ENCODE peak calls at places on chromosomes 6 and 20, in four cellular contexts. V is astrocyte; N is body of pancreas; J is CD4-positive, CD25-positive, alpha-beta regulatory T cell. Z is an unnamed sample. For H3K4me1, the result is how much of the 10 kb centered on the place peaks cover.

GRCh38 chr20:46584508-46584907 is 34.1 kb upstream of the OCSTAMP start:
- DNase-seq in V (no peak), N (no peak), J (no peak), Z (no peak)

GRCh38 chr6:81929828-81930227 is 177.3 kb upstream of the TENT5A start:
- DNase-seq in V (peak), N (no peak), J (no peak), Z (no peak)

GRCh38 chr6:110492584-110492983 is 16.2 kb upstream of the SLC22A16 start:
- DNase-seq in V (peak), N (no peak), J (no peak), Z (no peak)

GRCh38 chr20:45783656-45784294 is 7.9 kb downstream of the WFDC3 start:
- DNase-seq in V (no peak), N (peak), J (no peak), Z (no peak)

GRCh38 chr6:109977791-109978173 is 329 bp upstream of the GPR6 start:
- DNase-seq in V (no peak), N (no peak), J (no peak), Z (no peak)

GRCh38 chr20:25054995-25055629 is 2.8 kb downstream of the ACSS1 start:
- DNase-seq in V (no peak), N (no peak), J (no peak), Z (peak)

GRCh38 chr6:82144852-82145332 is 102.7 kb downstream of the IBTK start:
- DNase-seq in V (peak), N (peak), J (no peak), Z (no peak)

GRCh38 chr6:21596379-21597242 is 3.1 kb downstream of the SOX4 start:
- DNase-seq in V (peak), N (peak), J (peak), Z (peak)

GRCh38 chr6:138509371-138509770 is 10.1 kb upstream of the NHSL1 start:
- DNase-seq in V (no peak), N (peak), J (peak), Z (peak)

GRCh38 chr6:29968130-29968529 is 25.8 kb downstream of the HLA-A start:
- DNase-seq in V (peak), N (peak), J (no peak), Z (no peak)

GRCh38 chr6:36695414-36695813 is 2.2 kb upstream of the RAB44 start:
- DNase-seq in V (no peak), N (no peak), J (no peak), Z (no peak)

GRCh38 chr6:111573892-111574800 is 31.5 kb downstream of the TRAF3IP2 start:
- DNase-seq in V (peak), N (no peak), J (no peak), Z (no peak)

GRCh38 chr6:110527516-110527915 is 51.1 kb upstream of the SLC22A16 start:
- DNase-seq in V (no peak), N (no peak), J (no peak), Z (no peak)

GRCh38 chr20:35601021-35601973 is 14.3 kb upstream of the SPAG4 start:
- DNase-seq in V (peak), N (peak), J (peak), Z (no peak)

GRCh38 chr6:87244380-87244779 is 78.0 kb upstream of the SMIM8 start:
- DNase-seq in V (no peak), N (no peak), J (no peak), Z (no peak)

GRCh38 chr6:136031982-136032381 is 180.5 kb downstream of the PDE7B start:
- DNase-seq in V (no peak), N (no peak), J (no peak), Z (peak)

GRCh38 chr6:19831358-19831757 is 5.8 kb upstream of the ID4 start:
- DNase-seq in V (no peak), N (no peak), J (no peak), Z (no peak)

GRCh38 chr20:40513010-40513409 is 176.0 kb downstream of the MAFB start:
- DNase-seq in V (peak), N (no peak), J (no peak), Z (no peak)

GRCh38 chr6:51827580-51827979 is 259.8 kb downstream of the PKHD1 start:
- DNase-seq in V (no peak), N (no peak), J (no peak), Z (no peak)

GRCh38 chr6:87832025-87832825 is 130.2 kb upstream of the AKIRIN2 start:
- DNase-seq in V (peak), N (no peak), J (no peak), Z (peak)

GRCh38 chr20:18705490-18705889 is 108.1 kb upstream of the SCP2D1 start:
- DNase-seq in V (peak), N (no peak), J (no peak), Z (no peak)

GRCh38 chr20:10711903-10712373 is 38.1 kb upstream of the JAG1 start:
- DNase-seq in V (no peak), N (no peak), J (no peak), Z (no peak)

GRCh38 chr20:21387528-21387927 is 9.8 kb downstream of the NKX2-4 start:
- DNase-seq in V (no peak), N (no peak), J (no peak), Z (no peak)

GRCh38 chr6:27865952-27866369 is 46.2 kb downstream of the OR2B2 start:
- DNase-seq in V (no peak), N (no peak), J (peak), Z (peak)

GRCh38 chr6:89310929-89311328 is 4.2 kb downstream of the GABRR2 start:
- DNase-seq in V (peak), N (no peak), J (no peak), Z (no peak)

GRCh38 chr20:63095718-63096654 is 89.2 kb upstream of the BHLHE23 start:
- DNase-seq in V (no peak), N (peak), J (no peak), Z (no peak)

GRCh38 chr6:111781055-111781708 is 92.1 kb downstream of the FYN start:
- DNase-seq in V (no peak), N (no peak), J (no peak), Z (no peak)

GRCh38 chr6:105793132-105793531 is 293.0 kb upstream of the PRDM1 start:
- DNase-seq in V (no peak), N (no peak), J (no peak), Z (peak)

GRCh38 chr6:52417675-52418111 is 2.4 kb upstream of the EFHC1 start:
- DNase-seq in V (peak), N (no peak), J (no peak), Z (no peak)

GRCh38 chr6:158707120-158707519 is 57.3 kb downstream of the SYTL3 start:
- DNase-seq in V (peak), N (peak), J (no peak), Z (no peak)

GRCh38 chr6:54010340-54011276 is 100.6 kb upstream of the MLIP start:
- DNase-seq in V (no peak), N (no peak), J (no peak), Z (no peak)

GRCh38 chr6:96939019-96939805 is 14.7 kb downstream of the KLHL32 start:
- DNase-seq in V (peak), N (no peak), J (no peak), Z (no peak)

GRCh38 chr6:130600880-130601341 is 226.3 kb upstream of the SMLR1 start:
- DNase-seq in V (peak), N (no peak), J (no peak), Z (no peak)

GRCh38 chr6:98137391-98137790 is 697.0 kb upstream of the POU3F2 start:
- DNase-seq in V (no peak), N (no peak), J (no peak), Z (no peak)

DNA sequence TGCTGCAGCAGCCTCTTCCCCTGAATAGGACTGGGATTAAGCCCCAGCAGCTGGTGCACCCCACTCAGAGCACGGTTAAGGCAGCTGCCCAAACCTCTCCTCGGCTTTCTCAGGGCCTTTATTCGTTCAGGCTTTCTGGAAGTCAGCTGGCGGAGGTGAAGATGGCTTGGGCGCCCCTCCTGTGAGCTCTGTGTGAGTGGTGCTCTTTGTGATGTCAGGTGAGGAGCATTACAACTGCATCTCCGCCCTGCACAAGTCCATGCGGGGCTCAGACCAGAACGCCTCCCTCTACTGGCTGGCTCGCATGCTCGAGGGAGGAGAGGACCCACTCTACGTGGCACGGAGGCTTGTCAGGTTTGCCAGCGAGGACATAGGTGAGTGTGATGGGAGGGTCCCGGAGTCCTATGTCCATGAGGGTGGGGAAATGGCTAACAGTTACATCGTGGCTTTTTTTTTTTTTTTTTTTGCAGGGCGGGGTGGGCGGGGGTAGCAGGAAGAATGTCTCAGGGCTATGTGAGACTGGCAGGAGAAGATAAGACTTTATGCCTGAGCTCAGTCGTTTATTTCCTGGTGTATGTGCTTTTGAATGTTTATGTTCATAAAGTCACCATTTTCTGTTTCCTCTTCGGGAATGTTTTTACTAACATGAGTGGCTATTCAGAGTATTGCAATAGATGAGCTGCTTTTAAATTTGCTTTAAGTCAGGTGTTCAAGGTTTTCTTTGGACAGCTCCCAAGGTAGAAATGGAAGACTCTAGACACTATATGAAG is 18.2 kb downstream of the WRNIP1 start:
- DNase-seq in V (no peak), N (no peak), J (no peak), Z (no peak)
- H3K4me3 ChIP-seq in V (no peak), N (no peak), J (no peak), Z (no peak)

DNA sequence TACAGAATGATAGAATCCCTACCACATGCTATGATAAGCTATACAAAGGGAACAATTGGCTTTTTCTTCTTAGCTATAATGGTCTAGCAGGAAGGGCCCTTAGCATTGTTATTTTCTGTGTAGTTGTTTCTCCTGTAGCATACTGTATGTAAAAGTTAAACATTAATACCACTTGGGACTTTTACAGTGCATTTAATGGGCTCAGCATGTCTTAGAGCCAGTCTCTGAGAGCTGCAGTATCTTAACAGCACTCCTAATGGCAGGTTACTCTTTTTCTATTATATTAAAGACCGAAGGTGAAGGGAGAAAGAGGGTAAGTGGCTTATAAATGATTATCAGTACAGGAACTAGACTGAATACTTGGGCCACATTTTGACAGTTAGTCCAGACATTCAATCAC is 290.7 kb downstream of the PHF3 start:
- DNase-seq in V (no peak), N (no peak), J (no peak), Z (no peak)
- H3K4me1 ChIP-seq in V (under half), N (under half), J (under half), Z (under half)

GRCh38 chr6:44456070-44456965 is 68.8 kb downstream of the CDC5L start:
- DNase-seq in V (peak), N (peak), J (peak), Z (peak)
- H3K4me3 ChIP-seq in V (peak), N (no peak), J (no peak), Z (no peak)

GRCh38 chr6:13629459-13630116 is 14.5 kb downstream of the NOL7 start:
- DNase-seq in V (no peak), N (no peak), J (no peak), Z (peak)
- H3K4me1 ChIP-seq in V (under half), N (under half), J (under half), Z (under half)

DNA sequence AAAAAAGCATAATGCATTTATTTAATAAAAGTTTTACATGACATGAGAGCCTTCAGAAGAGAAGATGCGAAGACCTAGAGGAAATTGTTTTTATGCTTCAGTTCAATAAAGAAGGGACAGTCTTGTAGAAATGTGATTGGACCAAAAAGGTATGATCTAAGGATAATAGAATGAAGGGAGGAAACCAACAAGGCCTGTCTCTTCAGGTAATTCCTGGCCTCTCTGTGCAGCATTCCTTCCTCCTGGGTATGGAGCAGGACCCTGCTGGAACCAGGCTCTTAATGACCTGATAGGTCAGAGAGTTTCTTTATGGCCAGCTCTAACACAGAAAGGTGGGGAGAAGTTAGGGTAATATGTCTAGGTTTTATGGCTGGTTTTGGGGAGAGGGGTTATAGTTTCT is 162.8 kb upstream of the HEY2 start:
- DNase-seq in V (no peak), N (no peak), J (no peak), Z (no peak)
- H3K4me3 ChIP-seq in V (no peak), N (no peak), J (no peak), Z (no peak)

GRCh38 chr20:3933126-3933684 is 44.0 kb downstream of the PANK2 start:
- DNase-seq in V (no peak), N (no peak), J (no peak), Z (no peak)
- H3K4me1 ChIP-seq in V (under half), N (under half), J (under half), Z (under half)

Z was measured in Karpas-422.